ENCODE peak calls at places on chromosomes 4 and X, in four cellular contexts. C is thoracic aorta; M is CD8-positive, alpha-beta T cell; J is lower lobe of right lung. F is an unnamed sample.
A peak's percentile ranks its signal among the peaks of the same experiment; 100 is the strongest.

GRCh38 chrX:145843196-145843595 is 25.6 kb downstream of the SLITRK2 start:
- DNase-seq in C (no peak), M (no peak), J (no peak), F (no peak)

GRCh38 chr4:71449878-71450277 is 111.1 kb downstream of the SLC4A4 start:
- DNase-seq in C (no peak), M (no peak), J (no peak), F (no peak)

GRCh38 chr4:170090667-170091052 is 904 bp upstream of the AADAT start:
- DNase-seq in C (no peak), M (no peak), J (no peak), F (peak; percentile 45)

GRCh38 chrX:18998653-18999052 is 14.7 kb upstream of the PHKA2 start:
- DNase-seq in C (no peak), M (no peak), J (no peak), F (no peak)

GRCh38 chr4:26342328-26343040 is 21.7 kb downstream of the RBPJ start:
- DNase-seq in C (no peak), M (no peak), J (no peak), F (peak; percentile 15)

GRCh38 chrX:26558719-26559386 is 342.9 kb downstream of the MAGEB5 start:
- DNase-seq in C (no peak), M (no peak), J (no peak), F (no peak)

GRCh38 chrX:9379697-9380551 is 84.9 kb upstream of the TBL1X start:
- DNase-seq in C (no peak), M (no peak), J (no peak), F (peak; percentile 77)

GRCh38 chr4:188428935-188429334 is 289.7 kb downstream of the TRIML1 start:
- DNase-seq in C (no peak), M (no peak), J (no peak), F (no peak)

GRCh38 chr4:54509057-54509456 is 148.7 kb upstream of the KIT start:
- DNase-seq in C (no peak), M (no peak), J (no peak), F (no peak)

GRCh38 chr4:10582059-10582686 is 102.4 kb downstream of the CLNK start:
- DNase-seq in C (no peak), M (no peak), J (no peak), F (peak; percentile 37)

DNA sequence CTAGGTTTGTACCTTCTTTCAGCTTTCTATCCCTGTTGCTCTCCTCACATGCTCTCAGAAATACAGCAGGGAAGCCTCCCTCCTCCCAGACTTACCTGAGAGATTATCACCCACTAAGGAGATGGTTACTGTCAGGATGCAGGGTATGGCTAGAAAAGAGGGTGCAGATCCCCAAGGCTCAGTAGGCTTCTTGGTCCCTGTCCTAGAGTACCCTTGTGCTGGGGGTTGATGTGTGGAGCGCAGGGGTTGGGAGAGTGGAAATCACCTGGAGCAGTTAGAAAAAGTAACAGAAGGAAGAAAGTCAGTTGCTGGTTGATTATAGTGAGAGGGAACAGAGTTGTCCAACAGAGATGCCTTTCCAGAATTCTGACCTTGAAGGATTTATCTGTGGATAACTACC is 80.2 kb downstream of the CNGA2 start:
- DNase-seq in C (no peak), M (no peak), J (no peak), F (no peak)
- H3K27me3 ChIP-seq in C (no peaks in the 10 kb centered on the region), M (no peaks in the 10 kb centered on the region), J (no peaks in the 10 kb centered on the region), F (no peaks in the 10 kb centered on the region)

DNA sequence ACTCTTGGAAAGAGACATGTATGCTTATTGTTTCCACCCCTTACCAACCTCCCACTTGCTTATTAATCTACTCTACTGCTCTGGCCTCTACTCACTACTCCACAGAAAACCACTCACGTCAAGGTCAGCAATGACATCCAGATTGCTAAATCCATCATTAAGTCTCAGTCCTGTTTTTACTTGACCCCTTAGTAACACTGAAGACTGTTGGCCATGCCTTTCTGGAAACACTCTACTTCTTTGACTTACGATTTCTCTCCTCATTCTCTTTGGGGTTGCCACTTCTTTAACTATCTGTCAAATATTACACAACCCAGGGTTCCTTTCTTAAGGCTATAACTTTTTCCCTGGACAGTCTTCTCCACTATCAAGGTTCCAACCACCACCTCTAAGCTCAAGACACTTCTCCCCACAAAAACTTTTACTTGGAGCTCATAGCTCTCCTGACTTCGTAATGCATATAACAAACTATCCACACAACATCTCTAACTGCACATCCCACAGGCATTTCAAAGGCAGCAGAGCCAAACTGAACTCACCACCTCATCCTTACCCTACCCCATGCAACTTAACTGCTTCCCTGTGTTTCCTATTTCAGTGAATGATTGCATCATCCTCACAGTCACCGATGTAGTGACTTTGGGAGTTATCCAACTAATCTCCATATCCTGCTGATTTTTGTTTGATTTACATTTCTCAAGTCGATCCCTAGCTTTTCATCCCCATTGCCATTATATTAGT is 15.8 kb upstream of the MAGEA4 start:
- DNase-seq in C (no peak), M (no peak), J (no peak), F (no peak)
- H3K27me3 ChIP-seq in C (no peaks in the 10 kb centered on the region), M (no peaks in the 10 kb centered on the region), J (no peaks in the 10 kb centered on the region), F (no peaks in the 10 kb centered on the region)

GRCh38 chr4:2436301-2436700 is 17.5 kb downstream of the CFAP99 start:
- DNase-seq in C (no peak), M (no peak), J (no peak), F (no peak)

GRCh38 chr4:2432991-2433530 is 14.3 kb downstream of the CFAP99 start:
- DNase-seq in C (no peak), M (no peak), J (no peak), F (no peak)

GRCh38 chr4:2434420-2434819 is 15.7 kb downstream of the CFAP99 start:
- DNase-seq in C (no peak), M (no peak), J (no peak), F (no peak)

GRCh38 chr4:2432004-2432403 is 13.2 kb downstream of the CFAP99 start:
- DNase-seq in C (no peak), M (no peak), J (no peak), F (no peak)

DNA sequence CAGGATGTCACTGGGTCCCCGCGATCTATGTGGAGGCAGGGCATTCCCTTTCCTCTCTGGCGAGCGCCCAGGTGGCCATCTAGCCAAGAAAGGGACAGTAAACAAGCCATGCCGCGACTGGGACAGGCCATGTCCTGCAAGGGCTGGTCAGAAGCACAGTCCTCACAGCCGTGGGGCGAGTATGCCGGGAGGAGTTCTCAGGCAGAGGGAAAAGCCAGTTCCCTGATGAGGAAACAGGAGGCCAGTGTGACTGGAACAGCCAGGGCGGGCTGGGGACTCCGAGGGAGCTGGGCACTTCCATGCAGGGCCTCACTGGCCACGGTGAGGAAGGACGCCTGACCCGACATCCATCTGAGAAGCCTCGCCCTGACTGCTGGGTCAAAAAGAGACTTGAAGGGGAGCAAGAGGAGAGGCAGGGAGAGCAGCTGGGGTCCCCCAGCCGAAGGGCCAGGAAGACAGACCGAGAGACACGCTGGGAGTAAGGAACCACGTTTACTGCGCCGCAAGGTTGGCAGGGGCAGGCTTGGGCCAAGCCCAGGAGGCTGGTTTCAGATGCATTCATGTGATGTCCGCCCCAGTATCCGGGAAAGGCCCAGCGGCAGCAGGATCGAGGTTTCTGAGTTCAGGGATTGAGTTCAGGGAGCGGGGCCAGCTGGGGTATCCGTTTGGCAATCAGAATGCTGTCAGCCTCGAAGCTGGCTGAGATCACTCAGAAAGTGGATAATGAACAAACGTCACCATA is 15.0 kb downstream of the CFAP99 start:
- DNase-seq in C (no peak), M (no peak), J (peak; percentile 39), F (no peak)
- H3K27me3 ChIP-seq in C (no peaks in the 10 kb centered on the region), M (no peaks in the 10 kb centered on the region), J (peaks cover 4% of the 10 kb centered on the region), F (peaks cover 40% of the 10 kb centered on the region)

GRCh38 chrX:136250191-136251041 is 784 bp downstream of the MAP7D3 start:
- DNase-seq in C (no peak), M (no peak), J (no peak), F (peak; percentile 12)
- H3K27me3 ChIP-seq in C (no peaks in the 10 kb centered on the region), M (no peaks in the 10 kb centered on the region), J (no peaks in the 10 kb centered on the region), F (no peaks in the 10 kb centered on the region)

DNA sequence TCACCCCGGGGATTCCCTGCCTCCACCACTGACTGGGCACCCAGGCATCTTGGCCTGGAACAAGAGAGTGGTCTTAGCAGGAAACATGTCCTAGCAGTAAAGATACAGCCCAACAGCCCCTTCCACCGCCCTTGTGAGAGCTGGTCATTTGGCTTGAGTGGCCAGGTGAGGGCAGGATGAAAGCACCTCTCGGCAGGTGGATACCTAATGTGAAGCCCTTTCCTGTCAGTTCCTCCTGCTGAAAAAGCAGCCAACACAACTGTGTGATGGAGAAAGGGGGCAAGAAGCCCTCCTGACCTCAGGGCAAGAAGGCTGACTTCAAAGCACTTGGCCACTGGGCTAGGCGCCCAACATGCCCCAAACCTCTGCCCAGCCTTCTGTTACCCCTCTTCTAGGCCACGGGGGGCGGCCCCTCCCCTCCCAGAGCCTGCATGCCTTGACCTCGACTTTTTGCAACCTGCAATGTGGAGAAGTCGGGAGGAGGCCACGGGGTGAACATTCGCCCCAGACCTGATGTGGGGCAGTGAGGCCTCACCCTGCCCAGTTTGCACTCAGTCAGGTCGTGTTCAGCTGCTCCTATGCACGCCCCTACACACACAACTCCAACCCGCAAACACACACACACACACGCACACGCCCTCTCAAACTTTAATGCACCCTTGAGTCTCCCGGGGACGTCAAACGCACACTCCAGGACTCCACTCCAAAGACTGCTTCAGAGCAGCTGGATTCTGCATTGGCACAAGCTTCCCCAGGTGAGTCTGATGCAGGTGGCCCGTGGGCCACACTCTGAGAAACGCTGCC is 1.1 kb downstream of the LGI2 start:
- DNase-seq in C (no peak), M (no peak), J (no peak), F (no peak)
- H3K27me3 ChIP-seq in C (no peaks in the 10 kb centered on the region), M (peaks cover 33% of the 10 kb centered on the region), J (peaks cover 37% of the 10 kb centered on the region), F (peaks cover 20% of the 10 kb centered on the region)

GRCh38 chr4:122475233-122475632 is 18.7 kb upstream of the IL2 start:
- DNase-seq in C (no peak), M (no peak), J (no peak), F (no peak)
- H3K27me3 ChIP-seq in C (no peaks in the 10 kb centered on the region), M (no peaks in the 10 kb centered on the region), J (no peaks in the 10 kb centered on the region), F (no peaks in the 10 kb centered on the region)

DNA sequence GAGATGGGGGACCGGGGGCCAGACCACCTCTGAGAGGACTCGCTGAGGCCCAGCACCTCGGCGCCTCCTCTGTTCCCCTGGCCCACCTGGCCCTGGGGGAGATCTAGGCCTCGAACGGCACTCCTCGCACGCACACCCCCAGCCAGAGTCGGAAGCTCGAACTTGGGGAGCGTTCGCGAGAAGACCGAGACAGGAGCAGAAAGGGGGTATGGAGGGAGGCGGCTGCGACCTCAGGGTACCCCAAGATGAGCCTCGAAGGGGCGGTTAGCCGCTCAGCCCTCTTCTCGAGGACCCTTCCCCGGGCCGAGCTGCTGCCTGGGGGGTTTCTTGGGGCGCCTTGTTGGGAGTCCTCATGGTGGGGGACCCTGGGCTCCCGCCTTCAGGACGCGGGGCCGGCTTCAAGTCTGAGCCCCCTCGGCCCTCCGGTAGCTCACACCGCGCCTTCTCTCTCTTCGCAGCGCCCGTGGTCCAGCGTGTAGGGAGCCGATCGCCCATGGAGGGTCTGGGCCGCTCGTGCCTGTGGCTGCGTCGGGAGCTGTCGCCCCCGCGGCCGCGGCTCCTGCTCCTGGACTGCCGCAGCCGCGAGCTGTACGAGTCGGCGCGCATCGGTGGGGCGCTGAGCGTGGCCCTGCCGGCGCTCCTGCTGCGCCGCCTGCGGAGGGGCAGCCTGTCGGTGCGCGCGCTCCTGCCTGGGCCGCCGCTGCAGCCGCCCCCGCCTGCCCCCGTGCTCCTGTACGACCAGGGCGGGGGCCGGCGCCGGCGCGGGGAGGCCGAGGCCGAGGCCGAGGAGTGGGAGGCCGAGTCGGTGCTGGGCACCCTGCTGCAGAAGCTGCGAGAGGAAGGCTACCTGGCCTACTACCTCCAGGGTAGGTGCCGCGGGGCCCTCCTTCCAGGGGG is 706 bp downstream of the DUSP9 start:
- DNase-seq in C (no peak), M (no peak), J (peak; percentile 20), F (no peak)
- H3K27me3 ChIP-seq in C (no peaks in the 10 kb centered on the region), M (peaks cover 8% of the 10 kb centered on the region), J (peaks cover 50% of the 10 kb centered on the region), F (peaks cover 11% of the 10 kb centered on the region)

GRCh38 chr4:104909376-104909775 is 237.3 kb upstream of the TET2 start:
- DNase-seq in C (no peak), M (no peak), J (no peak), F (no peak)
- H3K27me3 ChIP-seq in C (no peaks in the 10 kb centered on the region), M (no peaks in the 10 kb centered on the region), J (no peaks in the 10 kb centered on the region), F (no peaks in the 10 kb centered on the region)